ENCODE peak calls at places on chromosomes 3 and 15, in eight cellular contexts. F is NCI-H2171 treated with DMSO at 0.1 percent for 48 hours; Z is stimulated activated CD4-positive, alpha-beta T cell treated with anti-CD3 and anti-CD28 coated beads, Interleukin-4, amount 100 ng/mL, for 24 hours; C is amniotic epithelial cell; R is nephron progenitor cell; U is fibroblast of the aortic adventitia; K is CD8-positive, alpha-beta memory T cell; S is HepG2. O is an unnamed sample.

GRCh38 chr3:114121996-114122709 is 56.7 kb downstream of the DRD3 start:
- DNase-seq in F (no peak), Z (no peak), C (peak; percentile 42), R (no peak), U (peak; percentile 83), K (no peak), S (no peak), O (peak; percentile 34)

GRCh38 chr3:12350151-12350813 is 61.4 kb downstream of the PPARG start:
- DNase-seq in F (no peak), Z (no peak), C (peak; percentile 91), R (no peak), U (peak; percentile 66), K (no peak), S (no peak), O (no peak)

GRCh38 chr15:63048115-63048985 is 5.8 kb downstream of the TPM1 start:
- DNase-seq in F (peak; percentile 94), Z (peak; percentile 88), C (peak; percentile 94), R (peak; percentile 97), U (peak; percentile 91), K (peak; percentile 81), S (peak; percentile 93), O (peak; percentile 93)

GRCh38 chr15:92570391-92570790 is 85.2 kb downstream of the FAM174B start:
- DNase-seq in F (no peak), Z (no peak), C (no peak), R (no peak), U (no peak), K (no peak), S (no peak), O (no peak)

GRCh38 chr15:34644061-34644460 is 60.6 kb upstream of the GOLGA8B start:
- DNase-seq in F (no peak), Z (no peak), C (peak; percentile 94), R (no peak), U (peak; percentile 56), K (no peak), S (no peak), O (peak; percentile 62)

GRCh38 chr3:51668756-51669155 is 2.3 kb upstream of the TEX264 start:
- DNase-seq in F (no peak), Z (no peak), C (no peak), R (no peak), U (peak; percentile 13), K (no peak), S (no peak), O (no peak)

GRCh38 chr15:101145362-101145761 is 106.5 kb downstream of the CHSY1 start:
- DNase-seq in F (no peak), Z (no peak), C (peak; percentile 54), R (no peak), U (no peak), K (no peak), S (peak; percentile 28), O (no peak)

GRCh38 chr3:16693820-16694219 is 88.6 kb upstream of the DAZL start:
- DNase-seq in F (no peak), Z (no peak), C (no peak), R (no peak), U (no peak), K (no peak), S (no peak), O (no peak)

GRCh38 chr3:34998905-34999304 is 640.4 kb upstream of the ARPP21 start:
- DNase-seq in F (no peak), Z (no peak), C (no peak), R (no peak), U (no peak), K (no peak), S (no peak), O (peak; percentile 4)

GRCh38 chr15:55618396-55618795 is 30.3 kb upstream of the PYGO1 start:
- DNase-seq in F (no peak), Z (no peak), C (no peak), R (no peak), U (no peak), K (no peak), S (no peak), O (no peak)

GRCh38 chr15:52780172-52780980 is 9.8 kb downstream of the ONECUT1 start:
- DNase-seq in F (peak; percentile 53), Z (peak; percentile 68), C (peak; percentile 19), R (peak; percentile 75), U (peak; percentile 60), K (peak; percentile 45), S (peak; percentile 51), O (peak; percentile 62)

GRCh38 chr3:129286081-129286480 is 7.4 kb downstream of the HMCES start:
- DNase-seq in F (peak; percentile 60), Z (no peak), C (peak; percentile 75), R (no peak), U (no peak), K (no peak), S (no peak), O (no peak)

GRCh38 chr3:171446801-171447578 is 13.2 kb downstream of the TNIK start:
- DNase-seq in F (no peak), Z (no peak), C (peak; percentile 70), R (no peak), U (peak; percentile 83), K (no peak), S (no peak), O (peak; percentile 37)